ENCODE peak calls at places on chromosome 22, in eight cellular contexts. S, A, W, O, X, K, Z and L are unnamed samples.

GRCh38 chr22:24027389-24027980 is 16.4 kb downstream of the CABIN1 start:
- DNase-seq in S (no peak), A (no peak), W (no peak), O (no peak), X (no peak), K (no peak), Z (no peak), L (no peak)

GRCh38 chr22:38017272-38017920 is 33.0 kb upstream of the SOX10 start:
- DNase-seq in S (peak; percentile 70), A (peak; percentile 74), W (no peak), O (no peak), X (peak; percentile 95), K (no peak), Z (no peak), L (peak; percentile 72)

GRCh38 chr22:23180893-23181762 is 819 bp downstream of the BCR start:
- DNase-seq in S (no peak), A (no peak), W (peak; percentile 88), O (no peak), X (no peak), K (no peak), Z (no peak), L (peak; percentile 27)

GRCh38 chr22:21445437-21446127 is 21.6 kb upstream of the TMEM191C start:
- DNase-seq in S (peak; percentile 2), A (peak; percentile 18), W (no peak), O (no peak), X (no peak), K (no peak), Z (no peak), L (no peak)

GRCh38 chr22:39098026-39098425 is 982 bp downstream of the APOBEC3H start:
- DNase-seq in S (no peak), A (no peak), W (no peak), O (no peak), X (no peak), K (no peak), Z (no peak), L (no peak)

GRCh38 chr22:50025993-50026392 is 13.4 kb upstream of the IL17REL start:
- DNase-seq in S (no peak), A (no peak), W (peak; percentile 43), O (peak; percentile 38), X (no peak), K (no peak), Z (no peak), L (no peak)

GRCh38 chr22:26172389-26172990 is 3.2 kb downstream of the SEZ6L start:
- DNase-seq in S (no peak), A (no peak), W (no peak), O (no peak), X (peak; percentile 45), K (peak; percentile 72), Z (no peak), L (peak; percentile 73)

GRCh38 chr22:22030493-22031182 is 48.1 kb upstream of the TOP3B start:
- DNase-seq in S (no peak), A (no peak), W (peak; percentile 88), O (peak; percentile 83), X (no peak), K (no peak), Z (no peak), L (peak; percentile 23)

GRCh38 chr22:39900306-39901227 is at the start of gene GRAP2:
- DNase-seq in S (no peak), A (no peak), W (no peak), O (peak; percentile 56), X (no peak), K (no peak), Z (no peak), L (no peak)

DNA sequence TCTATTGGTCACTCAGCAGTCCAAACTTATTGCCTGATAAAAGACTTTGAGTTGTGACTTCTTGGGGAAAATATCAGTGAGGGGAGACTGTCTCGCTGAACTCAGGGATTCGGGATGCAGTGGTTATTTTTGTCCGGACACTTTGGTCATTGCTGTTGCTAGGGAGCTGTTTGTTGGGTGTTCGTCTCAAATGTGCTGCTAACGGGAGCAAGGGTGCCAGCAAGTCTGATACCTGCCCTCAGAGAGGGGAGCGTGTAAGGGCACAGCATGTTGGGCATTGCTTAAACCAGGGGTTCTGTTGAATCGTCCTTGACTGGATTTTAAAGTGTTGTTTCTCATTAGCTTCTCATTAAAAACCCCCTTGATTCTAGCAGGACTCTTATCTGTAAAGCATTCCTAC is 49.2 kb upstream of the SLC25A18 start:
- DNase-seq in S (no peak), A (no peak), W (no peak), O (no peak), X (no peak), K (no peak), Z (no peak), L (no peak)
- TF ChIP-seq CTCF in S (no peak), A (no peak), W (no peak), O (no peak), X (no peak), K (no peak), Z (no peak), L (no peak)

GRCh38 chr22:41092023-41092817 is at the start of gene EP300:
- DNase-seq in S (peak; percentile 91), A (peak; percentile 72), W (peak; percentile 98), O (peak; percentile 92), X (peak; percentile 85), K (peak; percentile 72), Z (peak; percentile 68), L (peak; percentile 86)
- TF ChIP-seq CTCF in S (peak; percentile 70), A (no peak), W (peak; percentile 38), O (peak; percentile 41), X (peak; percentile 39), K (no peak), Z (no peak), L (peak; percentile 44)

GRCh38 chr22:30426395-30427353 is 1.1 kb downstream of the MTFP1 start:
- DNase-seq in S (peak; percentile 82), A (peak; percentile 92), W (peak; percentile 93), O (peak; percentile 81), X (peak; percentile 88), K (peak; percentile 91), Z (peak; percentile 62), L (peak; percentile 89)
- TF ChIP-seq CTCF in S (peak; percentile 81), A (no peak), W (peak; percentile 68), O (peak; percentile 77), X (peak; percentile 63), K (peak; percentile 89), Z (peak; percentile 84), L (peak; percentile 71)

DNA sequence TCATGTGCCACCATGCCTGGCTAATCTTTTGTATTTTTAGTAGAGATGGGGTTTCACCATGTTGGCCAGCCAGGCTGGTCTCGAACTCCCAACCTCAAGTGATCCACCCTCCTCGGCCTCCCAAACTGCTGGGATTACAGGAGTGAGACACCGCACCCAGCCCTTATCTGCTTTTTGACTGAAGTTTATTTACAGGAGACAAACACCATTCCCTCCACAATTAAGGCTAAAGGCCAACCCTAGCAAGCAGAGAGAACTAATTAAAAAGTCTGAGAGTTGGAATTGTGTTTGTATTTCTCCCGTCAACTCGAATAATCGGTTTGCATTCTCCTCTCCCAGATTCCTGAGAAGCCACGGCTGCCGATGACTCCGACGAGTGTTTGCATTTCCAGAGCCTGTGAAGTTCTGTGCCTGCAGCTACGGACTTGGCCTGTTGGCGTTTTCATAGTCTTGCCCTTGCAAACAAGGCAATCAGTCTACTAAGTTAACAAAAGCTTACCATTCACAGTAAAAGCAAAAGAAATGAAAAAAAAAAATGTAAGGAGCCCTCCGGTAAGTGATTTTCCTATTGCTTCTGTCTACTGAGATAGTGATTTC is 73.3 kb upstream of the NUP50 start:
- DNase-seq in S (no peak), A (peak; percentile 36), W (no peak), O (no peak), X (no peak), K (no peak), Z (no peak), L (peak; percentile 14)
- TF ChIP-seq CTCF in S (no peak), A (no peak), W (no peak), O (no peak), X (no peak), K (peak; percentile 13), Z (no peak), L (no peak)

GRCh38 chr22:32207971-32208480 is 3.2 kb upstream of the RFPL2 start:
- DNase-seq in S (no peak), A (no peak), W (no peak), O (no peak), X (no peak), K (no peak), Z (no peak), L (no peak)

GRCh38 chr22:32205974-32206773 is 1.3 kb upstream of the RFPL2 start:
- DNase-seq in S (no peak), A (no peak), W (no peak), O (no peak), X (no peak), K (peak; percentile 76), Z (no peak), L (peak; percentile 24)

GRCh38 chr22:32204856-32205722 is at the start of gene RFPL2:
- DNase-seq in S (no peak), A (no peak), W (no peak), O (no peak), X (peak; percentile 29), K (peak; percentile 79), Z (peak; percentile 40), L (peak; percentile 81)

GRCh38 chr22:32208681-32209080 is 3.8 kb upstream of the RFPL2 start:
- DNase-seq in S (no peak), A (no peak), W (no peak), O (no peak), X (no peak), K (no peak), Z (no peak), L (no peak)

DNA sequence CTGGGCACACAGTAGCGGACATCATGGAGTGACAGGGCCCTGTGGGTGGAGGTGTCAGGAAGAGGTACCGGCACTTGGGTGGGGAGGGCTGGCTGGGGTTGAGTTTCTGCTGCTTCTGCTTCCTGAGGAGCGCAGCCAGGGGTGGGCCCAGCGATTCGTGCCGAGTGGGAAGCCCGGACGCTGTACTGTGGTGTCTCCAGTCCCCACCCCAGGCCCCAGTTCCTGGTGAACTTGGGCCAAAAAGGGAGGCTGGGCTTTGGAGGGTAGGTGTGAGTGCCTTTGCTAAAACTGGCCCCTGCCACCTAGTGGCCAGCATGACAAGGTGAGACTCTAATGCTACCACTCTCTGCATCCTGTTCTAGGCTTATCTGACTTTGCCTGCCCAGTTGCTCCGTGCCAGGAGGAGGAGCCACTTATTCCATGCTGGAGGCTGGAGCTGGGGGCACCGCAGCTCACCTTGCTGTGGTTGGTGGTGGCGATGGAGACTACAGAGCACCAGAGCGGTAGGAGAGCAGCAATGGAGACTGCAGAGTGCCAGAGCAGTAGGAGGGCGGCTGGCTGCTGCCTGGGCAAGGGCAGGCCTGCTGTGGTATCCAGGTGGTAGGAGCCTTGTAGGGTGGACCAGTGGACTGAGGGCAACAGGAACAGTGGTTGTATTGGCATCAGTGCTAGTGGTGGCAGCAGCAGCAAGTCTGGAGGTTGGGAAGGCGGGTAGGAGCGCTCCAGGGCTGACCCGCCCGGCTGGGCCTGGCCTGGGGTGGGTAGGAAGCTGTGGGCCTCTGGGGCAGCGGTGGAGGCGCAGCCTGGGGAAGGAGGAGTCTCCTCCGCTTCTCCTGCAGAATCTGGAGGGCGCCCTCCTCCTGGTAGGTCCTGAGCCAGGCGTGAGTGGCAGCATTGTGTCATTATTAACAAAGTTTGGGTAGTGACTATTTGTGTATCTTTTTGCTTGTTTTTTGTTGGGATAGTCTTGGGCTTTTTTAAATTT is 2.2 kb upstream of the RFPL2 start:
- DNase-seq in S (peak; percentile 60), A (peak; percentile 51), W (peak; percentile 76), O (no peak), X (no peak), K (peak; percentile 61), Z (peak; percentile 57), L (peak; percentile 68)
- TF ChIP-seq CTCF in S (peak; percentile 66), A (no peak), W (peak; percentile 22), O (peak; percentile 61), X (peak; percentile 44), K (peak; percentile 94), Z (peak; percentile 71), L (peak; percentile 72)